ENCODE peak calls at places on chromosomes 5 and 9, in seven cellular contexts. Z, Y, A, D, E, K and F are unnamed samples.
A peak's percentile ranks its signal among the peaks of the same experiment; 100 is the strongest.

GRCh38 chr9:136645903-136646754 is 16.6 kb upstream of the EGFL7 start:
- DNase-seq in Z (peak; percentile 84), Y (no peak), A (peak; percentile 92), D (no peak), E (peak; percentile 24), K (no peak), F (peak; percentile 96)

GRCh38 chr5:108078345-108078744 is 303.6 kb downstream of the FBXL17 start:
- DNase-seq in Z (no peak), Y (no peak), A (no peak), D (no peak), E (no peak), K (no peak), F (no peak)

GRCh38 chr5:172235827-172236749 is 42.1 kb downstream of the EFCAB9 start:
- DNase-seq in Z (no peak), Y (no peak), A (peak; percentile 22), D (no peak), E (peak; percentile 52), K (no peak), F (no peak)

GRCh38 chr5:81688215-81688614 is 62.7 kb downstream of the SSBP2 start:
- DNase-seq in Z (no peak), Y (no peak), A (no peak), D (no peak), E (no peak), K (no peak), F (no peak)

GRCh38 chr5:33241826-33242225 is 198.9 kb upstream of the TARS1 start:
- DNase-seq in Z (no peak), Y (no peak), A (no peak), D (no peak), E (no peak), K (no peak), F (peak; percentile 93)

GRCh38 chr9:18478517-18479361 is 4.8 kb downstream of the ADAMTSL1 start:
- DNase-seq in Z (no peak), Y (no peak), A (no peak), D (no peak), E (no peak), K (no peak), F (no peak)

GRCh38 chr9:124473310-124473709 is 23.1 kb downstream of the ADGRD2 start:
- DNase-seq in Z (no peak), Y (no peak), A (no peak), D (no peak), E (peak; percentile 11), K (no peak), F (no peak)

GRCh38 chr9:137682431-137682991 is 63.7 kb downstream of the EHMT1 start:
- DNase-seq in Z (peak; percentile 37), Y (no peak), A (no peak), D (no peak), E (no peak), K (no peak), F (no peak)

GRCh38 chr9:5817776-5818336 is 15.1 kb downstream of the ERMP1 start:
- DNase-seq in Z (no peak), Y (no peak), A (no peak), D (peak; percentile 53), E (peak; percentile 38), K (no peak), F (peak; percentile 21)

GRCh38 chr5:16615737-16616535 is 861 bp downstream of the RETREG1 start:
- DNase-seq in Z (no peak), Y (no peak), A (peak; percentile 21), D (no peak), E (no peak), K (no peak), F (no peak)

GRCh38 chr9:36100532-36100931 is 36.0 kb upstream of the GLIPR2 start:
- DNase-seq in Z (no peak), Y (no peak), A (no peak), D (no peak), E (no peak), K (no peak), F (no peak)

GRCh38 chr9:136576269-136576626 is 30.4 kb upstream of the NOTCH1 start:
- DNase-seq in Z (no peak), Y (no peak), A (no peak), D (no peak), E (no peak), K (no peak), F (no peak)

GRCh38 chr9:121309833-121310425 is 42.0 kb downstream of the GSN start:
- DNase-seq in Z (no peak), Y (no peak), A (no peak), D (no peak), E (no peak), K (no peak), F (no peak)
- H3K36me3 ChIP-seq in Z (no peaks in the 10 kb centered on the region), Y (no peaks in the 10 kb centered on the region), A (peaks cover 45% of the 10 kb centered on the region), D (no peaks in the 10 kb centered on the region), E (peaks cover 28% of the 10 kb centered on the region), K (no peaks in the 10 kb centered on the region), F (peaks cover 31% of the 10 kb centered on the region)

GRCh38 chr9:71762900-71763653 is 5.2 kb downstream of the CEMIP2 start:
- DNase-seq in Z (no peak), Y (no peak), A (no peak), D (no peak), E (peak; percentile 82), K (no peak), F (peak; percentile 73)

GRCh38 chr9:71758277-71758676 is 10.0 kb downstream of the CEMIP2 start:
- DNase-seq in Z (no peak), Y (no peak), A (no peak), D (no peak), E (no peak), K (no peak), F (no peak)

GRCh38 chr9:71761938-71762353 is 6.4 kb downstream of the CEMIP2 start:
- DNase-seq in Z (peak; percentile 37), Y (no peak), A (no peak), D (no peak), E (no peak), K (no peak), F (no peak)

GRCh38 chr9:71758785-71759184 is 9.5 kb downstream of the CEMIP2 start:
- DNase-seq in Z (peak; percentile 27), Y (no peak), A (no peak), D (peak; percentile 54), E (peak; percentile 96), K (no peak), F (peak; percentile 82)

GRCh38 chr9:71760901-71761300 is 7.4 kb downstream of the CEMIP2 start:
- DNase-seq in Z (no peak), Y (no peak), A (no peak), D (no peak), E (peak; percentile 32), K (no peak), F (no peak)
- TF ChIP-seq MAX in Z (no peak), Y (no peak), A (no peak), D (no peak), E (no peak), K (no peak), F (no peak)

GRCh38 chr5:122073023-122073422 is 5.0 kb downstream of the LOX start:
- DNase-seq in Z (no peak), Y (no peak), A (no peak), D (no peak), E (no peak), K (no peak), F (no peak)
- H3K4me3 ChIP-seq in Z (no peak overlapping the region), Y (no peak overlapping the region), A (no peak overlapping the region), D (no peak overlapping the region), E (no peak overlapping the region), K (no peak overlapping the region), F (no peak overlapping the region)

GRCh38 chr5:873328-873727 is 19.3 kb downstream of the BRD9 start:
- DNase-seq in Z (no peak), Y (no peak), A (no peak), D (no peak), E (no peak), K (peak; percentile 9), F (peak; percentile 14)
- H3K36me3 ChIP-seq in Z (peaks cover 97% of the 10 kb centered on the region), Y (peaks cover 39% of the 10 kb centered on the region), A (peaks cover 89% of the 10 kb centered on the region), D (peaks cover 68% of the 10 kb centered on the region), E (peaks cover 34% of the 10 kb centered on the region), K (peaks cover 39% of the 10 kb centered on the region), F (peaks cover 59% of the 10 kb centered on the region)

DNA sequence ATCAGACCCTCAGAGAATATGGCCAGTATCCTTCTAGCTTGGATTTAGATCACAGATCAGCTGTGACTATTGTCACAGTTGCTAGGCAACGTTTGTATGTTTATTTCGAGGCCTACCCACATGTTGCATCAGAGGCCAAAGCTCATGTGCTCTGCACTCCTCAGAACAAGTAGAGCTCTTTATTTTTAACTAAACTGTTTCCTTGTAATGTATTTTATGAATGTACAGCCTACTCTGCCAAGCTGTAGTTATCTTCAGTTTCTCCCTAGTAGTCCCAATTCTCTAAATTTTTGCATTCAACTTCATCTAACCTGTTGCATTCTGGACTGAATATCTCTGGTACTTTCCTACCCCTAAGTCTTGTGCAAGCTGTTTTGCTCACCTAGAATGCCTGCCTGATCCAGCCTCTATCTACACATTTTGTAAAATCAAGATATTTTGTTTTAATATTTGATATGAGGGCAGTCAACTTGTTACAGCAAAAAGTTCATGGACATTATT is 52.8 kb downstream of the CAST start:
- DNase-seq in Z (no peak), Y (no peak), A (no peak), D (peak; percentile 58), E (peak; percentile 96), K (no peak), F (peak; percentile 50)
- TF ChIP-seq MAX in Z (no peak), Y (peak; percentile 58), A (no peak), D (peak; percentile 84), E (peak; percentile 83), K (no peak), F (no peak)

GRCh38 chr9:87681271-87682061 is 44.5 kb upstream of the CTSL start:
- DNase-seq in Z (no peak), Y (no peak), A (no peak), D (no peak), E (no peak), K (no peak), F (no peak)
- H3K4me3 ChIP-seq in Z (no peak overlapping the region), Y (no peak overlapping the region), A (no peak overlapping the region), D (no peak overlapping the region), E (no peak overlapping the region), K (no peak overlapping the region), F (no peak overlapping the region)

DNA sequence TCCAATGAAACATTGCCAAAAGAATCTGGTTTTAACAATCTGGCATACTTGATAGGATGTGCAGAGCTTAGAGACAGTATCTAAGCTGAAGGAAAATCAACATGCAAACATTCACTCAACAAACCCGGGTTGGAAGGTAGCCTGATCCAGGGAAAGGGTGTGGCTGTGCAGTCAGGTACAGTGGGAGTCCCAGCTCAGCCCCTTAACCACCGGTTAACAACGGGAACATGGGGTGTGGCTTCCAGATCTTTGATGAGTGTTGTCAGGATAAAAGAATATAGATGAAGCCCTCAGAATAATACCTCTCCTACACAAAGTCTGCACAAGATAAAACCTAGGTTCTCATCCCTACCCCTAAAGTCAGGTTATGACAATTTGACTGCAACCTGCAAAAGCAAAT is 127.3 kb downstream of the CDK5RAP2 start:
- DNase-seq in Z (no peak), Y (no peak), A (no peak), D (no peak), E (no peak), K (no peak), F (no peak)
- H3K36me3 ChIP-seq in Z (peaks cover 72% of the 10 kb centered on the region), Y (no peaks in the 10 kb centered on the region), A (peaks cover 48% of the 10 kb centered on the region), D (peaks cover 8% of the 10 kb centered on the region), E (peaks cover 19% of the 10 kb centered on the region), K (peaks cover 7% of the 10 kb centered on the region), F (no peaks in the 10 kb centered on the region)